ENCODE peak calls at places on chromosomes 13 and 19, in five cellular contexts. One of them, this sample, is unnamed.

GRCh38 chr13:75123428-75123827 is 358.5 kb downstream of the TBC1D4 start:
- DNase-seq in fibroblast of gingiva: no peak
- DNase-seq in Calu3: no peak
- DNase-seq in activated T-helper 1 cell treated with anti-CD3 and anti-CD28 coated beads, Interleukin-2, amount 50 U/mL, for 16 hours: no peak
- DNase-seq in Ammon's horn: no peak
- DNase-seq in this sample: no peak

GRCh38 chr13:110758195-110758594 is 44.7 kb downstream of the ING1 start:
- DNase-seq in fibroblast of gingiva: peak
- DNase-seq in Calu3: no peak
- DNase-seq in Ammon's horn: no peak
- DNase-seq in activated T-helper 1 cell treated with anti-CD3 and anti-CD28 coated beads, Interleukin-2, amount 50 U/mL, for 16 hours: no peak
- DNase-seq in this sample: no peak

GRCh38 chr13:42009057-42009456 is 39.4 kb upstream of the DGKH start:
- DNase-seq in fibroblast of gingiva: no peak
- DNase-seq in Ammon's horn: no peak
- DNase-seq in Calu3: no peak
- DNase-seq in activated T-helper 1 cell treated with anti-CD3 and anti-CD28 coated beads, Interleukin-2, amount 50 U/mL, for 16 hours: no peak
- DNase-seq in this sample: no peak

GRCh38 chr13:47499358-47500150 is 501.5 kb downstream of the SUCLA2 start:
- DNase-seq in fibroblast of gingiva: peak
- DNase-seq in Calu3: no peak
- DNase-seq in Ammon's horn: no peak
- DNase-seq in activated T-helper 1 cell treated with anti-CD3 and anti-CD28 coated beads, Interleukin-2, amount 50 U/mL, for 16 hours: no peak
- DNase-seq in this sample: no peak

GRCh38 chr13:26482451-26483197 is 74.9 kb upstream of the WASF3 start:
- DNase-seq in Calu3: peak
- DNase-seq in fibroblast of gingiva: peak
- DNase-seq in activated T-helper 1 cell treated with anti-CD3 and anti-CD28 coated beads, Interleukin-2, amount 50 U/mL, for 16 hours: peak
- DNase-seq in Ammon's horn: peak
- DNase-seq in this sample: peak

GRCh38 chr13:97249093-97249787 is 27.1 kb downstream of the MBNL2 start:
- DNase-seq in Calu3: no peak
- DNase-seq in fibroblast of gingiva: peak
- DNase-seq in Ammon's horn: no peak
- DNase-seq in activated T-helper 1 cell treated with anti-CD3 and anti-CD28 coated beads, Interleukin-2, amount 50 U/mL, for 16 hours: no peak
- DNase-seq in this sample: no peak

GRCh38 chr13:33610471-33611015 is 207.4 kb upstream of the RFC3 start:
- DNase-seq in Ammon's horn: peak
- DNase-seq in activated T-helper 1 cell treated with anti-CD3 and anti-CD28 coated beads, Interleukin-2, amount 50 U/mL, for 16 hours: peak
- DNase-seq in fibroblast of gingiva: no peak
- DNase-seq in Calu3: no peak
- DNase-seq in this sample: no peak

GRCh38 chr13:113239986-113240385 is 30.6 kb downstream of the CUL4A start:
- DNase-seq in fibroblast of gingiva: no peak
- DNase-seq in Ammon's horn: no peak
- DNase-seq in Calu3: no peak
- DNase-seq in activated T-helper 1 cell treated with anti-CD3 and anti-CD28 coated beads, Interleukin-2, amount 50 U/mL, for 16 hours: no peak
- DNase-seq in this sample: no peak

GRCh38 chr19:35140898-35141626 is 2.0 kb upstream of the FXYD7 start:
- DNase-seq in Calu3: peak
- DNase-seq in fibroblast of gingiva: peak
- DNase-seq in Ammon's horn: peak
- DNase-seq in activated T-helper 1 cell treated with anti-CD3 and anti-CD28 coated beads, Interleukin-2, amount 50 U/mL, for 16 hours: peak
- DNase-seq in this sample: peak

GRCh38 chr19:31962565-31962996 is 382.8 kb upstream of the ZNF507 start:
- DNase-seq in fibroblast of gingiva: no peak
- DNase-seq in Ammon's horn: no peak
- DNase-seq in Calu3: no peak
- DNase-seq in activated T-helper 1 cell treated with anti-CD3 and anti-CD28 coated beads, Interleukin-2, amount 50 U/mL, for 16 hours: no peak
- DNase-seq in this sample: no peak

GRCh38 chr19:57466489-57466888 is 9.5 kb upstream of the VN1R1 start:
- DNase-seq in fibroblast of gingiva: no peak
- DNase-seq in Ammon's horn: no peak
- DNase-seq in activated T-helper 1 cell treated with anti-CD3 and anti-CD28 coated beads, Interleukin-2, amount 50 U/mL, for 16 hours: no peak
- DNase-seq in Calu3: no peak
- DNase-seq in this sample: no peak

GRCh38 chr19:56348289-56348877 is 33.7 kb upstream of the ZSCAN5A start:
- DNase-seq in Ammon's horn: no peak
- DNase-seq in Calu3: peak
- DNase-seq in fibroblast of gingiva: no peak
- DNase-seq in activated T-helper 1 cell treated with anti-CD3 and anti-CD28 coated beads, Interleukin-2, amount 50 U/mL, for 16 hours: no peak
- DNase-seq in this sample: no peak

GRCh38 chr13:75505966-75506365 is 24.0 kb upstream of the TBC1D4 start:
- DNase-seq in Calu3: no peak
- DNase-seq in activated T-helper 1 cell treated with anti-CD3 and anti-CD28 coated beads, Interleukin-2, amount 50 U/mL, for 16 hours: no peak
- DNase-seq in Ammon's horn: no peak
- DNase-seq in fibroblast of gingiva: no peak
- DNase-seq in this sample: no peak

GRCh38 chr13:49499889-49500660 is 4.3 kb downstream of the PHF11 start:
- DNase-seq in fibroblast of gingiva: peak
- DNase-seq in Ammon's horn: no peak
- DNase-seq in Calu3: no peak
- DNase-seq in activated T-helper 1 cell treated with anti-CD3 and anti-CD28 coated beads, Interleukin-2, amount 50 U/mL, for 16 hours: no peak
- DNase-seq in this sample: no peak

GRCh38 chr13:44389003-44389666 is 15.5 kb downstream of the SERP2 start:
- DNase-seq in activated T-helper 1 cell treated with anti-CD3 and anti-CD28 coated beads, Interleukin-2, amount 50 U/mL, for 16 hours: no peak
- DNase-seq in Ammon's horn: no peak
- DNase-seq in fibroblast of gingiva: no peak
- DNase-seq in Calu3: no peak
- DNase-seq in this sample: no peak

GRCh38 chr19:1495051-1495798 is 4.2 kb downstream of the REEP6 start:
- DNase-seq in Ammon's horn: no peak
- DNase-seq in fibroblast of gingiva: no peak
- DNase-seq in Calu3: no peak
- DNase-seq in activated T-helper 1 cell treated with anti-CD3 and anti-CD28 coated beads, Interleukin-2, amount 50 U/mL, for 16 hours: no peak
- DNase-seq in this sample: no peak

GRCh38 chr13:66992183-66992582 is 238.0 kb downstream of the PCDH9 start:
- DNase-seq in Ammon's horn: peak
- DNase-seq in activated T-helper 1 cell treated with anti-CD3 and anti-CD28 coated beads, Interleukin-2, amount 50 U/mL, for 16 hours: no peak
- DNase-seq in fibroblast of gingiva: peak
- DNase-seq in Calu3: peak
- DNase-seq in this sample: no peak

GRCh38 chr19:11261431-11261901 is 858 bp downstream of the DOCK6 start:
- DNase-seq in Calu3: no peak
- DNase-seq in fibroblast of gingiva: no peak
- DNase-seq in Ammon's horn: no peak
- DNase-seq in activated T-helper 1 cell treated with anti-CD3 and anti-CD28 coated beads, Interleukin-2, amount 50 U/mL, for 16 hours: no peak
- DNase-seq in this sample: no peak

GRCh38 chr13:40236566-40237168 is 429.8 kb downstream of the FOXO1 start:
- DNase-seq in activated T-helper 1 cell treated with anti-CD3 and anti-CD28 coated beads, Interleukin-2, amount 50 U/mL, for 16 hours: no peak
- DNase-seq in Ammon's horn: no peak
- DNase-seq in Calu3: no peak
- DNase-seq in fibroblast of gingiva: peak
- DNase-seq in this sample: no peak

GRCh38 chr13:83365723-83366122 is 516.6 kb downstream of the SLITRK1 start:
- DNase-seq in activated T-helper 1 cell treated with anti-CD3 and anti-CD28 coated beads, Interleukin-2, amount 50 U/mL, for 16 hours: no peak
- DNase-seq in Ammon's horn: no peak
- DNase-seq in fibroblast of gingiva: no peak
- DNase-seq in Calu3: no peak
- DNase-seq in this sample: no peak

GRCh38 chr19:8391274-8392016 is 1.3 kb downstream of the RAB11B start:
- DNase-seq in Calu3: no peak
- DNase-seq in activated T-helper 1 cell treated with anti-CD3 and anti-CD28 coated beads, Interleukin-2, amount 50 U/mL, for 16 hours: no peak
- DNase-seq in Ammon's horn: no peak
- DNase-seq in fibroblast of gingiva: no peak
- DNase-seq in this sample: no peak

GRCh38 chr13:57627663-57628062 is 3.9 kb upstream of the PCDH17 start:
- DNase-seq in fibroblast of gingiva: no peak
- DNase-seq in activated T-helper 1 cell treated with anti-CD3 and anti-CD28 coated beads, Interleukin-2, amount 50 U/mL, for 16 hours: no peak
- DNase-seq in Ammon's horn: peak
- DNase-seq in Calu3: no peak
- DNase-seq in this sample: no peak

GRCh38 chr19:29587518-29587986 is 18.5 kb upstream of the POP4 start:
- DNase-seq in Ammon's horn: no peak
- DNase-seq in activated T-helper 1 cell treated with anti-CD3 and anti-CD28 coated beads, Interleukin-2, amount 50 U/mL, for 16 hours: no peak
- DNase-seq in Calu3: no peak
- DNase-seq in fibroblast of gingiva: no peak
- DNase-seq in this sample: no peak

GRCh38 chr13:112735791-112736190 is 46.0 kb downstream of the ATP11A start:
- DNase-seq in fibroblast of gingiva: no peak
- DNase-seq in Ammon's horn: no peak
- DNase-seq in activated T-helper 1 cell treated with anti-CD3 and anti-CD28 coated beads, Interleukin-2, amount 50 U/mL, for 16 hours: no peak
- DNase-seq in Calu3: no peak
- DNase-seq in this sample: no peak

GRCh38 chr13:56893843-56894242 is 246.9 kb upstream of the PRR20A start:
- DNase-seq in Calu3: no peak
- DNase-seq in Ammon's horn: no peak
- DNase-seq in activated T-helper 1 cell treated with anti-CD3 and anti-CD28 coated beads, Interleukin-2, amount 50 U/mL, for 16 hours: no peak
- DNase-seq in fibroblast of gingiva: no peak
- DNase-seq in this sample: no peak

GRCh38 chr13:94433055-94433947 is 46.2 kb downstream of the DCT start:
- DNase-seq in Ammon's horn: no peak
- DNase-seq in fibroblast of gingiva: no peak
- DNase-seq in activated T-helper 1 cell treated with anti-CD3 and anti-CD28 coated beads, Interleukin-2, amount 50 U/mL, for 16 hours: no peak
- DNase-seq in Calu3: no peak
- DNase-seq in this sample: no peak

GRCh38 chr13:103430368-103430767 is 364.2 kb upstream of the SLC10A2 start:
- DNase-seq in Calu3: no peak
- DNase-seq in activated T-helper 1 cell treated with anti-CD3 and anti-CD28 coated beads, Interleukin-2, amount 50 U/mL, for 16 hours: no peak
- DNase-seq in Ammon's horn: no peak
- DNase-seq in fibroblast of gingiva: no peak
- DNase-seq in this sample: no peak

GRCh38 chr19:1253514-1254080 is 5.2 kb downstream of the MIDN start:
- DNase-seq in Ammon's horn: no peak
- DNase-seq in Calu3: peak
- DNase-seq in activated T-helper 1 cell treated with anti-CD3 and anti-CD28 coated beads, Interleukin-2, amount 50 U/mL, for 16 hours: no peak
- DNase-seq in fibroblast of gingiva: no peak
- DNase-seq in this sample: no peak

GRCh38 chr19:44807652-44808462 is 1.0 kb upstream of the BCAM start:
- DNase-seq in fibroblast of gingiva: peak
- DNase-seq in Ammon's horn: peak
- DNase-seq in activated T-helper 1 cell treated with anti-CD3 and anti-CD28 coated beads, Interleukin-2, amount 50 U/mL, for 16 hours: no peak
- DNase-seq in Calu3: peak
- DNase-seq in this sample: peak

GRCh38 chr13:111051656-111052232 is 63.4 kb upstream of the ARHGEF7 start:
- DNase-seq in Ammon's horn: no peak
- DNase-seq in activated T-helper 1 cell treated with anti-CD3 and anti-CD28 coated beads, Interleukin-2, amount 50 U/mL, for 16 hours: no peak
- DNase-seq in Calu3: no peak
- DNase-seq in fibroblast of gingiva: no peak
- DNase-seq in this sample: no peak

GRCh38 chr19:38429055-38429810 is 3.2 kb upstream of the RASGRP4 start:
- DNase-seq in Ammon's horn: no peak
- DNase-seq in activated T-helper 1 cell treated with anti-CD3 and anti-CD28 coated beads, Interleukin-2, amount 50 U/mL, for 16 hours: no peak
- DNase-seq in fibroblast of gingiva: no peak
- DNase-seq in Calu3: no peak
- DNase-seq in this sample: no peak

GRCh38 chr13:78410847-78411246 is 192.5 kb downstream of the POU4F1 start:
- DNase-seq in activated T-helper 1 cell treated with anti-CD3 and anti-CD28 coated beads, Interleukin-2, amount 50 U/mL, for 16 hours: no peak
- DNase-seq in Calu3: no peak
- DNase-seq in fibroblast of gingiva: no peak
- DNase-seq in Ammon's horn: no peak
- DNase-seq in this sample: no peak

GRCh38 chr19:57171551-57172081 is 4.3 kb upstream of the DUXA start:
- DNase-seq in Ammon's horn: peak
- DNase-seq in fibroblast of gingiva: peak
- DNase-seq in activated T-helper 1 cell treated with anti-CD3 and anti-CD28 coated beads, Interleukin-2, amount 50 U/mL, for 16 hours: peak
- DNase-seq in Calu3: no peak
- DNase-seq in this sample: no peak

GRCh38 chr19:40539070-40539469 is 37.6 kb upstream of the SHKBP1 start:
- DNase-seq in fibroblast of gingiva: no peak
- DNase-seq in activated T-helper 1 cell treated with anti-CD3 and anti-CD28 coated beads, Interleukin-2, amount 50 U/mL, for 16 hours: no peak
- DNase-seq in Ammon's horn: no peak
- DNase-seq in Calu3: no peak
- DNase-seq in this sample: no peak

GRCh38 chr19:30215248-30215647 is 156.9 kb upstream of the ZNF536 start:
- DNase-seq in activated T-helper 1 cell treated with anti-CD3 and anti-CD28 coated beads, Interleukin-2, amount 50 U/mL, for 16 hours: no peak
- DNase-seq in fibroblast of gingiva: no peak
- DNase-seq in Ammon's horn: no peak
- DNase-seq in Calu3: no peak
- DNase-seq in this sample: no peak

GRCh38 chr19:7295912-7296486 is 1.8 kb upstream of the INSR start:
- DNase-seq in Calu3: no peak
- DNase-seq in activated T-helper 1 cell treated with anti-CD3 and anti-CD28 coated beads, Interleukin-2, amount 50 U/mL, for 16 hours: no peak
- DNase-seq in fibroblast of gingiva: no peak
- DNase-seq in Ammon's horn: no peak
- DNase-seq in this sample: no peak

GRCh38 chr19:16368385-16369305 is 44.0 kb downstream of the KLF2 start:
- DNase-seq in activated T-helper 1 cell treated with anti-CD3 and anti-CD28 coated beads, Interleukin-2, amount 50 U/mL, for 16 hours: peak
- DNase-seq in Calu3: no peak
- DNase-seq in Ammon's horn: no peak
- DNase-seq in fibroblast of gingiva: no peak
- DNase-seq in this sample: no peak

GRCh38 chr19:40091205-40092129 is 724 bp upstream of the ZNF780A start:
- DNase-seq in Ammon's horn: no peak
- DNase-seq in Calu3: no peak
- DNase-seq in fibroblast of gingiva: no peak
- DNase-seq in activated T-helper 1 cell treated with anti-CD3 and anti-CD28 coated beads, Interleukin-2, amount 50 U/mL, for 16 hours: no peak
- DNase-seq in this sample: no peak